ENCODE peak calls at places on chromosomes 1 and 21, in seven cellular contexts. I is tibial nerve, H is upper lobe of right lung, P is AG04450, L is A549, F is heart left ventricle, O is cardiac muscle cell. C is an unnamed sample.

GRCh38 chr1:230772457-230773395 is 25.5 kb downstream of the CAPN9 start:
- DNase-seq in I (peak; percentile 42), H (no peak), P (no peak), L (peak; percentile 53), F (peak; percentile 66), O (peak; percentile 89), C (no peak)

GRCh38 chr1:83882906-83883305 is 116.0 kb downstream of the TTLL7 start:
- DNase-seq in I (no peak), H (no peak), P (no peak), L (peak; percentile 23), F (no peak), O (peak; percentile 54), C (peak; percentile 64)

GRCh38 chr21:42763578-42764442 is 110.4 kb downstream of the PDE9A start:
- DNase-seq in I (no peak), H (peak; percentile 78), P (no peak), L (no peak), F (no peak), O (no peak), C (no peak)

GRCh38 chr1:213641312-213641711 is 346.5 kb upstream of the PROX1 start:
- DNase-seq in I (no peak), H (no peak), P (no peak), L (no peak), F (no peak), O (no peak), C (no peak)

GRCh38 chr1:119773711-119774241 is 5.1 kb upstream of the HMGCS2 start:
- DNase-seq in I (no peak), H (no peak), P (no peak), L (no peak), F (no peak), O (peak; percentile 59), C (no peak)

GRCh38 chr1:177863776-177864175 is 106.1 kb downstream of the SEC16B start:
- DNase-seq in I (no peak), H (no peak), P (no peak), L (no peak), F (no peak), O (no peak), C (no peak)

GRCh38 chr1:91752324-91752723 is 133.6 kb downstream of the TGFBR3 start:
- DNase-seq in I (no peak), H (no peak), P (no peak), L (no peak), F (no peak), O (no peak), C (no peak)

GRCh38 chr1:217911908-217912307 is 280.8 kb downstream of the SPATA17 start:
- DNase-seq in I (no peak), H (no peak), P (no peak), L (peak; percentile 19), F (no peak), O (no peak), C (no peak)

GRCh38 chr1:74522143-74522542 is 9.7 kb upstream of the LRRC53 start:
- DNase-seq in I (no peak), H (no peak), P (no peak), L (no peak), F (no peak), O (no peak), C (no peak)

GRCh38 chr1:227779651-227780050 is 35.8 kb upstream of the PRSS38 start:
- DNase-seq in I (no peak), H (peak; percentile 25), P (no peak), L (no peak), F (peak; percentile 1), O (no peak), C (no peak)

GRCh38 chr1:149899460-149900284 is at the start of gene BOLA1:
- DNase-seq in I (peak; percentile 88), H (peak; percentile 96), P (peak; percentile 70), L (peak; percentile 93), F (peak; percentile 95), O (peak; percentile 95), C (peak; percentile 33)
- H3K27ac ChIP-seq in I (peak within 1 kb of the TSS; percentile 86), H (peak within 1 kb of the TSS; percentile 89), P (peak within 1 kb of the TSS; percentile 75), L (peak within 1 kb of the TSS; percentile 82), F (peak within 1 kb of the TSS; percentile 93), O (peak within 1 kb of the TSS; percentile 7), C (peak within 1 kb of the TSS; percentile 31)

DNA sequence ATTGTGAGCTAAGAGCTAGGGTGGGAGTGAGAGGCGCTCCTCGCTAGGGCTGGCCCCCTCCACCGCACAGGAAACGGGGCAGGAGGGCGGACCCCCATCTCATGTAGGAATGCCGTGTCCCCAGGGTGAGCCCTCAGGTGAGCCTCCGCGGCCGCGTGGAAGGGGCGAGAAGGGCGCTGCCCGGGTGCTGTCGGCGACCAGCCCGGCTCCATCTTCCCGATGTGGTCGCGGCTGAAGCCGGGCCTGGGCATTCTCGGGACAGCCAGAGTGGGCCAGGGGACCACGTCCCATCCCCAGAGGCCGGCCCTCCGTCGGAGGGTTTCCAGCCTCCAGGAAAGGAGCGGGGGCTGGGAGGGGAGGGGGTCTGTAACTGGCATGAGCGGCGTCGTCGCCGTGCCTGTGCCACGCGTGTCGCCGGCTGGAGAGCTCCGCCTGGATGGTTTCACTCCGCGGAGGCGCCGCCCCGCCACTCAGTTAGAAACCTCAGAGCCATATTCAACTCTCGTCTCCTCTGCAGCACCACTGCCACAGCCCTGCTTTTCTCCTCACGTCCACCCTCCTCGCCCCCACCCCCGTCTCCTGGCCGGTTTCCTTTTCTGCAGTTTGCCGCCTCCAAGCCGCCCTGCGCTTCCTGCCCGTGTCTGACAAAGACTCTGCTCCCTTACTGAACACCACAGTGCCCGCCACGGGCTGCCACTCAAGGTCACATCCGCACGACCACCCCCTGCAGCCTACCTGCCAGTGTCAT is at the start of gene TMEM269:
- DNase-seq in I (no peak), H (no peak), P (no peak), L (no peak), F (no peak), O (peak; percentile 26), C (no peak)
- H3K27ac ChIP-seq in I (peak within 1 kb of the TSS; percentile 11), H (no peak within 1 kb of the TSS), P (no peak within 1 kb of the TSS), L (no peak within 1 kb of the TSS), F (no peak within 1 kb of the TSS), O (no peak within 1 kb of the TSS), C (peak within 1 kb of the TSS; percentile 38)

GRCh38 chr1:54545916-54546635 is 2.0 kb upstream of the ACOT11 start:
- DNase-seq in I (no peak), H (no peak), P (no peak), L (no peak), F (no peak), O (no peak), C (no peak)
- H3K27ac ChIP-seq in I (no peak overlapping the region), H (no peak overlapping the region), P (no peak overlapping the region), L (no peak overlapping the region), F (peak overlapping the region; percentile 92), O (peak overlapping the region; percentile 95), C (no peak overlapping the region)

DNA sequence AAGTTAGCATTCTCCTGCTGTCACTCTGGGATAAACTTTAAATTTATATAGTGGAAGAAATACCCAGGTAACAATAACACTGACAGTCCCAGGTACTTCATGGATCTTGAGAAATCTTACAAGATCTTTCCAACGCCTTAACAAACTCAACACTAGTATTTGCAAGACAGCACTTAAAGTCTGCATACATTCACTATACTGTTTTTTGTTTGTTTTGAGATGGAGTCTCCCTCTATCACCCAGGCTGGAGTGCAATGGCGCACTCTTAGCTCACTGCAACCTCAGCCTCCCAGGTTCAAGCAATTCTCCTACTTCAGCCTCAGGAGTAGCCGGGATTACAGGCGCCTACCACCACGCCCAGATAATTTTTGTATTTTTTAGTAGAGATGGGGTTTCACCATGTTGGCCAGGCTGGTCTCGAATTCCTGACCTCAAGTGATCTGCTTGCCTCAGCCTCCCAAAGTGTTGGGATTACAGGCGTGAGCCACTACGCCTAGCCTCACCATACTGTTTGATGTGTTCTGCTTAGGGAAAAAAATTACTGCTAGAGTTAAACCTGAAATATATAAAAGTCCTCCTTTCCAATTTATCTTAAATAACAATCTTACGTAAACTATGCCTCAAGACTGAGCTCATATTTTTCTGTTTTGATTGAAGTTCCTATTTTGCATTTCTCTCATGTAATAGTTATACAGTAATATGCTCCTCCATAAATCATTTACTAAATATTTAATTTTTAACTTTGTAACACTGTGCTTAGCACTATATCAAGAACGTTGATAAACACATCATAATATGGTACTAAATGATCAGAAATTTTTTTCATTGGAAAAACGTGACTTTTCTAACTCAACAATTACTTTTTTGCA is 17.5 kb downstream of the EYA3 start:
- DNase-seq in I (no peak), H (no peak), P (no peak), L (no peak), F (no peak), O (no peak), C (no peak)
- H3K27ac ChIP-seq in I (no peak overlapping the region), H (no peak overlapping the region), P (no peak overlapping the region), L (no peak overlapping the region), F (no peak overlapping the region), O (no peak overlapping the region), C (no peak overlapping the region)

DNA sequence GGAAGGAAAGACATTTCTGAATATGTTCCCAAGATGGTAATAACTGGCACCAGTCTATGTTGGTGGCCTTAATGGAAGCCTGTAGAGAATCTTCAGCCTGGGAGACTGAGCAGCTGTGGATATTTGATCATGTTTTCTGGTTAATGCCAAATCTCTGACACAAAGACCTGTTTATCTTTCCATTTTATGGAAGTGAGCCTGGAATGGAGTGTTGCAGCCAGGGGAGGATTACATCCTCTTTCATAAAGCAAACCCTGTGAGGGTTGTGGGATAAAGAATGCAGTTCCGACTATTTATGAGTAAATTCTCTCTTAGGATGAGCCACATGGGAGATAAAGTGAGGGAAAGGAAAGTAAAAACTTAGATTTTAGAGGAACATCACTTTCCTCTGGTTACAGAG is 144.1 kb downstream of the PCP4 start:
- DNase-seq in I (peak; percentile 14), H (no peak), P (no peak), L (no peak), F (no peak), O (no peak), C (no peak)
- H3K27ac ChIP-seq in I (no peak overlapping the region), H (no peak overlapping the region), P (no peak overlapping the region), L (no peak overlapping the region), F (peak overlapping the region; percentile 65), O (no peak overlapping the region), C (no peak overlapping the region)